ENCODE peak calls at places on chromosomes 16 and 17, in six cellular contexts. One of them, this sample, is unnamed.

GRCh38 chr17:38942641-38943040 is 17.2 kb downstream of the LASP1NB start:
- DNase-seq in uterus: no peak
- DNase-seq in tibial artery: no peak
- DNase-seq in PC-9: no peak
- DNase-seq in right lobe of liver: no peak
- DNase-seq in upper lobe of left lung: no peak
- DNase-seq in this sample: no peak

GRCh38 chr16:1002399-1003161 is 21.0 kb downstream of the SOX8 start:
- DNase-seq in uterus: peak; percentile 26
- DNase-seq in tibial artery: no peak
- DNase-seq in PC-9: peak; percentile 96
- DNase-seq in upper lobe of left lung: no peak
- DNase-seq in right lobe of liver: no peak
- DNase-seq in this sample: no peak

GRCh38 chr16:10979717-10980601 is 35.6 kb downstream of the CLEC16A start:
- DNase-seq in right lobe of liver: peak; percentile 92
- DNase-seq in uterus: peak; percentile 81
- DNase-seq in PC-9: no peak
- DNase-seq in upper lobe of left lung: peak; percentile 44
- DNase-seq in tibial artery: peak; percentile 86
- DNase-seq in this sample: peak; percentile 88

GRCh38 chr17:9862191-9862590 is 36.5 kb downstream of the GLP2R start:
- DNase-seq in upper lobe of left lung: no peak
- DNase-seq in right lobe of liver: no peak
- DNase-seq in tibial artery: no peak
- DNase-seq in PC-9: no peak
- DNase-seq in uterus: no peak
- DNase-seq in this sample: peak; percentile 7

GRCh38 chr16:71311553-71312158 is 22.5 kb upstream of the CMTR2 start:
- DNase-seq in tibial artery: no peak
- DNase-seq in PC-9: no peak
- DNase-seq in uterus: no peak
- DNase-seq in right lobe of liver: no peak
- DNase-seq in upper lobe of left lung: no peak
- DNase-seq in this sample: no peak

GRCh38 chr17:10385871-10386270 is 13.1 kb upstream of the MYH13 start:
- DNase-seq in PC-9: no peak
- DNase-seq in right lobe of liver: no peak
- DNase-seq in uterus: no peak
- DNase-seq in upper lobe of left lung: no peak
- DNase-seq in tibial artery: no peak
- DNase-seq in this sample: no peak

GRCh38 chr17:15516150-15516549 is 47.1 kb downstream of the TVP23C start:
- DNase-seq in upper lobe of left lung: no peak
- DNase-seq in PC-9: no peak
- DNase-seq in tibial artery: no peak
- DNase-seq in uterus: no peak
- DNase-seq in right lobe of liver: no peak
- DNase-seq in this sample: no peak

GRCh38 chr17:73272906-73273218 is 11.2 kb upstream of the CPSF4L start:
- DNase-seq in tibial artery: no peak
- DNase-seq in right lobe of liver: no peak
- DNase-seq in upper lobe of left lung: no peak
- DNase-seq in PC-9: no peak
- DNase-seq in uterus: no peak
- DNase-seq in this sample: no peak

GRCh38 chr17:29089601-29090044 is 46.7 kb downstream of the PIPOX start:
- DNase-seq in upper lobe of left lung: no peak
- DNase-seq in uterus: no peak
- DNase-seq in tibial artery: no peak
- DNase-seq in right lobe of liver: no peak
- DNase-seq in PC-9: no peak
- DNase-seq in this sample: no peak

GRCh38 chr17:81160747-81161453 is 4.4 kb upstream of the PVALEF start:
- DNase-seq in right lobe of liver: no peak
- DNase-seq in tibial artery: no peak
- DNase-seq in upper lobe of left lung: no peak
- DNase-seq in uterus: no peak
- DNase-seq in PC-9: no peak
- DNase-seq in this sample: no peak
- H3K4me3 ChIP-seq in right lobe of liver: no peak overlapping the region
- H3K4me3 ChIP-seq in tibial artery: no peak overlapping the region
- H3K4me3 ChIP-seq in upper lobe of left lung: peak overlapping the region; percentile 60
- H3K4me3 ChIP-seq in uterus: no peak overlapping the region
- H3K4me3 ChIP-seq in PC-9: no peak overlapping the region
- H3K4me3 ChIP-seq in this sample: peak overlapping the region; percentile 62

GRCh38 chr16:67431077-67431804 is at the start of gene HSD11B2:
- DNase-seq in uterus: peak; percentile 52
- DNase-seq in PC-9: peak; percentile 76
- DNase-seq in tibial artery: peak; percentile 71
- DNase-seq in right lobe of liver: peak; percentile 86
- DNase-seq in upper lobe of left lung: peak; percentile 63
- DNase-seq in this sample: no peak
- TF ChIP-seq CTCF in uterus: peak; percentile 3
- TF ChIP-seq CTCF in PC-9: no peak
- TF ChIP-seq CTCF in tibial artery: no peak
- TF ChIP-seq CTCF in right lobe of liver: peak; percentile 25
- TF ChIP-seq CTCF in upper lobe of left lung: peak; percentile 35
- TF ChIP-seq CTCF in this sample: no peak

GRCh38 chr17:70344356-70345060 is 175.2 kb downstream of the KCNJ2 start:
- DNase-seq in uterus: no peak
- DNase-seq in tibial artery: no peak
- DNase-seq in PC-9: no peak
- DNase-seq in right lobe of liver: no peak
- DNase-seq in upper lobe of left lung: no peak
- DNase-seq in this sample: no peak
- H3K27ac ChIP-seq in uterus: no peak overlapping the region
- H3K27ac ChIP-seq in tibial artery: no peak overlapping the region
- H3K27ac ChIP-seq in PC-9: no peak overlapping the region
- H3K27ac ChIP-seq in right lobe of liver: no peak overlapping the region
- H3K27ac ChIP-seq in upper lobe of left lung: peak overlapping the region; percentile 70
- H3K27ac ChIP-seq in this sample: peak overlapping the region; percentile 9

GRCh38 chr16:88535857-88536222 is 34.4 kb upstream of the ZC3H18 start:
- DNase-seq in PC-9: no peak
- DNase-seq in uterus: no peak
- DNase-seq in tibial artery: no peak
- DNase-seq in right lobe of liver: no peak
- DNase-seq in upper lobe of left lung: no peak
- DNase-seq in this sample: no peak

GRCh38 chr16:88536510-88536909 is 33.7 kb upstream of the ZC3H18 start:
- DNase-seq in tibial artery: no peak
- DNase-seq in upper lobe of left lung: no peak
- DNase-seq in right lobe of liver: no peak
- DNase-seq in uterus: no peak
- DNase-seq in PC-9: no peak
- DNase-seq in this sample: no peak

GRCh38 chr16:88533945-88534641 is 36.1 kb upstream of the ZC3H18 start:
- DNase-seq in tibial artery: peak; percentile 87
- DNase-seq in PC-9: peak; percentile 81
- DNase-seq in right lobe of liver: no peak
- DNase-seq in uterus: peak; percentile 68
- DNase-seq in upper lobe of left lung: peak; percentile 76
- DNase-seq in this sample: no peak

GRCh38 chr16:88534731-88535141 is 35.5 kb upstream of the ZC3H18 start:
- DNase-seq in tibial artery: no peak
- DNase-seq in PC-9: peak; percentile 52
- DNase-seq in uterus: no peak
- DNase-seq in upper lobe of left lung: peak; percentile 55
- DNase-seq in right lobe of liver: no peak
- DNase-seq in this sample: no peak

DNA sequence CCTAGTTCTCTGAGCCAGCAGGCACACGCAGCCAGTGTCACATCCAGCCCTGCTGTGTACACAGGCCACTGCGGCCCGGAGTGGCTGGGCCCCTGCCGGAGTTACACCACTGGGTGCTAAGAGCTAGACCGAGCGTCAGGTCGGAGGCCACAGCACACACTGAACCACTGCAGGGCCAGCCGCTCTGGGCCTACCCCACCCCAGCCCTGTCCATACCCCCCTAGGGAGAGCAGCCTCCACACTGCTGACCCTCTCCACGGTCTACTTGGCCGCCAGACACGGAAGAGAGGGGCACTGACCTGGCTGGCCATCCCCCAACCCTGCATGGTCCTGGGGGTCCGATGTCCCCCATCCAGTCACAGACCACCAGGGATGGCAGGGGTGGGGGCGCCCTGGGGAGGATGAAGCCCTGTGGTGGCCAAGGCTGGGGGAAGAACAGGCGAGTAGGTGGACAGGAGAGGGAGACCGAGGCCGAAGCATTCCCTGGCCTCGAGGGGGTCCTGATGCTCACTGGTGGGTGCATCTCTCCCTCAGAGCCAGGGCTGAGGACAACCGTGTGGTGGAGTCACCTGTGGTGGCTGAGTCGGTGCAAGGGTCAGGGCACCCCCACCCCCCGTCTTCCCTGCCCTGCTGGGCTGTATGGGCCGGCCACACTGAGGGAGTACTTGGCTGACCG is 34.9 kb upstream of the ZC3H18 start:
- DNase-seq in upper lobe of left lung: no peak
- DNase-seq in PC-9: no peak
- DNase-seq in uterus: no peak
- DNase-seq in tibial artery: no peak
- DNase-seq in right lobe of liver: peak; percentile 43
- DNase-seq in this sample: no peak
- H3K4me3 ChIP-seq in upper lobe of left lung: peak overlapping the region; percentile 91
- H3K4me3 ChIP-seq in PC-9: peak overlapping the region; percentile 88
- H3K4me3 ChIP-seq in uterus: peak overlapping the region; percentile 36
- H3K4me3 ChIP-seq in tibial artery: peak overlapping the region; percentile 87
- H3K4me3 ChIP-seq in right lobe of liver: no peak overlapping the region
- H3K4me3 ChIP-seq in this sample: peak overlapping the region; percentile 99

DNA sequence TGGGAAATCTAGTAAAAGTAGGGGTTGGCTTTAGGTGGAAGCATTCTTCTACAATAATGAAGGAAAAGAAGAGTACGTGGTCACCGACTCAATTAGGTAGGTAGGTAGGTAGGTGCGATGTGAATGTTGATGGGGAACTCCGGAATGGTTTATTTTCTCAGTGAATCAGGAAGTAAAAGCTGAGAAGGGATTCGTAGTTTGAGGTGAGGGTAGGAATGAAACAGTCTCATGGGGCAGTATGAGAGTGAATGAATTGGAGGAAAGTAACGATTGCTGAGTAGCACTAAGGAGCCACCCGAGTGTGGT is 13.9 kb downstream of the PER1 start:
- DNase-seq in tibial artery: no peak
- DNase-seq in right lobe of liver: no peak
- DNase-seq in upper lobe of left lung: no peak
- DNase-seq in uterus: no peak
- DNase-seq in PC-9: no peak
- DNase-seq in this sample: no peak
- TF ChIP-seq CTCF in tibial artery: no peak
- TF ChIP-seq CTCF in right lobe of liver: no peak
- TF ChIP-seq CTCF in upper lobe of left lung: no peak
- TF ChIP-seq CTCF in uterus: no peak
- TF ChIP-seq CTCF in PC-9: no peak
- TF ChIP-seq CTCF in this sample: no peak